ENCODE peak calls at places on chromosomes 4 and X, in eight cellular contexts. M is nucleus accumbens; A is GM20000; B is NCI-H460; X is amygdala; G is uterus; V is CD4-positive, alpha-beta T cell; Z is T-helper 22 cell. D is an unnamed sample.

GRCh38 chr4:13888112-13888511 is 260.6 kb upstream of the BOD1L1 start:
- DNase-seq in M (no peak), A (no peak), B (no peak), X (no peak), G (no peak), V (no peak), Z (no peak), D (no peak)

GRCh38 chrX:39915081-39915480 is 182.7 kb downstream of the BCOR start:
- DNase-seq in M (no peak), A (no peak), B (no peak), X (no peak), G (no peak), V (no peak), Z (no peak), D (no peak)

GRCh38 chr4:8378776-8379175 is 61.7 kb downstream of the ACOX3 start:
- DNase-seq in M (no peak), A (no peak), B (no peak), X (no peak), G (no peak), V (no peak), Z (no peak), D (no peak)

GRCh38 chr4:33780952-33781655 is 2463.2 kb downstream of the ARAP2 start:
- DNase-seq in M (no peak), A (no peak), B (no peak), X (no peak), G (no peak), V (no peak), Z (no peak), D (no peak)

GRCh38 chr4:16450724-16451123 is 224.5 kb upstream of the TAPT1 start:
- DNase-seq in M (no peak), A (no peak), B (no peak), X (no peak), G (no peak), V (no peak), Z (no peak), D (no peak)

GRCh38 chrX:119399772-119400101 is 601 bp downstream of the SLC25A43 start:
- DNase-seq in M (no peak), A (no peak), B (no peak), X (no peak), G (no peak), V (no peak), Z (no peak), D (no peak)

GRCh38 chrX:153469811-153470410 is 465 bp downstream of the HAUS7 start:
- DNase-seq in M (no peak), A (peak), B (no peak), X (no peak), G (no peak), V (no peak), Z (no peak), D (peak)

GRCh38 chr4:76955187-76955586 is 5.6 kb downstream of the SEPTIN11 start:
- DNase-seq in M (no peak), A (no peak), B (no peak), X (no peak), G (no peak), V (no peak), Z (no peak), D (no peak)

GRCh38 chrX:120144178-120144844 is 14.1 kb upstream of the RHOXF2 start:
- DNase-seq in M (no peak), A (no peak), B (no peak), X (no peak), G (no peak), V (no peak), Z (no peak), D (no peak)

GRCh38 chr4:88033309-88033708 is 25.9 kb downstream of the PKD2 start:
- DNase-seq in M (no peak), A (peak), B (peak), X (no peak), G (peak), V (no peak), Z (no peak), D (no peak)

GRCh38 chrX:154967603-154968002 is 54.9 kb downstream of the F8 start:
- DNase-seq in M (no peak), A (no peak), B (peak), X (no peak), G (no peak), V (no peak), Z (no peak), D (no peak)

GRCh38 chr4:150828159-150828558 is 186.9 kb downstream of the LRBA start:
- DNase-seq in M (no peak), A (peak), B (no peak), X (no peak), G (no peak), V (no peak), Z (peak), D (peak)

GRCh38 chr4:24675723-24676122 is 91.4 kb upstream of the DHX15 start:
- DNase-seq in M (no peak), A (no peak), B (no peak), X (no peak), G (no peak), V (no peak), Z (no peak), D (no peak)

GRCh38 chr4:27692098-27692679 is 831.5 kb downstream of the STIM2 start:
- DNase-seq in M (no peak), A (peak), B (peak), X (no peak), G (no peak), V (no peak), Z (no peak), D (no peak)